ENCODE peak calls at places on chromosomes 11 and 22, in four cellular contexts. C, W, J and S are unnamed samples.

GRCh38 chr22:41994506-41994905 is 4.1 kb upstream of the WBP2NL start:
- DNase-seq in C (no peak), W (no peak), J (no peak), S (no peak)

GRCh38 chr11:120354068-120354467 is 17.9 kb downstream of the ARHGEF12 start:
- DNase-seq in C (no peak), W (no peak), J (no peak), S (no peak)

GRCh38 chr11:28521075-28521474 is 412.9 kb downstream of the METTL15 start:
- DNase-seq in W (no peak), J (no peak), C (no peak), S (no peak)

GRCh38 chr11:88324562-88325345 is 12.8 kb downstream of the CTSC start:
- DNase-seq in C (no peak), J (no peak), W (no peak), S (no peak)

GRCh38 chr11:46260161-46260560 is 17.3 kb upstream of the CREB3L1 start:
- DNase-seq in W (no peak), J (no peak), C (no peak), S (no peak)

GRCh38 chr11:34564406-34564805 is 50.8 kb upstream of the ELF5 start:
- DNase-seq in W (no peak), J (no peak), C (no peak), S (no peak)

GRCh38 chr11:117825538-117826359 is 1.2 kb upstream of the FXYD2 start:
- DNase-seq in W (no peak), C (no peak), J (no peak), S (no peak)

GRCh38 chr11:14678350-14678749 is 34.7 kb downstream of the PDE3B start:
- DNase-seq in C (no peak), J (no peak), W (no peak), S (no peak)

GRCh38 chr11:120134106-120134930 is 3.6 kb downstream of the TRIM29 start:
- DNase-seq in J (no peak), W (no peak), C (no peak), S (no peak)

GRCh38 chr22:40453676-40454075 is 83.3 kb downstream of the SGSM3 start:
- DNase-seq in C (no peak), J (no peak), W (no peak), S (no peak)

GRCh38 chr11:46330887-46331652 is 16.2 kb upstream of the DGKZ start:
- DNase-seq in W (no peak), C (no peak), J (peak), S (no peak)

GRCh38 chr11:87224486-87224885 is 186.8 kb downstream of the TMEM135 start:
- DNase-seq in J (no peak), W (no peak), C (no peak), S (no peak)

GRCh38 chr11:46668480-46669085 is 31.8 kb downstream of the ARHGAP1 start:
- DNase-seq in C (no peak), W (no peak), J (no peak), S (no peak)

GRCh38 chr11:117794144-117794543 is 2.9 kb downstream of the DSCAML1 start:
- DNase-seq in J (no peak), C (no peak), W (no peak), S (no peak)

GRCh38 chr11:686451-687243 is 8.4 kb downstream of the DEAF1 start:
- DNase-seq in C (no peak), W (no peak), J (no peak), S (no peak)

GRCh38 chr22:31121403-31121802 is 1.4 kb upstream of the INPP5J start:
- DNase-seq in J (no peak), W (no peak), C (no peak), S (no peak)